ENCODE peak calls at places on chromosomes 4 and X, in ten cellular contexts. U, I, A, Q, Z, J, L, X, W and D are unnamed samples.
A peak's percentile ranks its signal among the peaks of the same experiment; 100 is the strongest.

GRCh38 chrX:19912-20571 is 261.1 kb upstream of the PLCXD1 start:
- DNase-seq in U (peak; percentile 26), Z (no peak), W (no peak), J (peak; percentile 54), X (no peak), A (peak; percentile 65), L (no peak), Q (no peak), I (peak; percentile 7), D (no peak)

GRCh38 chr4:165737309-165737972 is 135.6 kb upstream of the TLL1 start:
- DNase-seq in U (no peak), Z (no peak), J (no peak), L (no peak), Q (no peak), X (no peak), I (no peak), A (no peak), W (no peak), D (no peak)

GRCh38 chr4:184190711-184191110 is 27.0 kb downstream of the ENPP6 start:
- DNase-seq in W (no peak), J (no peak), A (no peak), Q (no peak), I (no peak), X (no peak), L (no peak), Z (no peak), U (no peak), D (no peak)

GRCh38 chr4:184329235-184330007 is 111.7 kb upstream of the ENPP6 start:
- DNase-seq in Q (no peak), W (no peak), Z (no peak), J (no peak), X (peak; percentile 66), A (no peak), I (peak; percentile 60), L (peak; percentile 66), U (no peak), D (peak; percentile 81)

GRCh38 chr4:123390846-123391456 is 5.6 kb upstream of the SPRY1 start:
- DNase-seq in J (no peak), I (no peak), A (peak; percentile 20), Q (peak; percentile 4), W (no peak), L (no peak), U (peak; percentile 36), Z (no peak), X (no peak), D (no peak)

GRCh38 chr4:150173420-150173819 is 95.2 kb downstream of the DCLK2 start:
- DNase-seq in J (no peak), I (no peak), W (no peak), U (no peak), Q (no peak), Z (no peak), L (no peak), A (no peak), X (no peak), D (no peak)

GRCh38 chr4:37008199-37008598 is 236.3 kb upstream of the NWD2 start:
- DNase-seq in J (no peak), A (no peak), I (peak; percentile 69), Q (no peak), L (no peak), Z (peak; percentile 76), U (no peak), W (no peak), X (peak; percentile 54), D (peak; percentile 71)

GRCh38 chr4:128524311-128524710 is 236.7 kb upstream of the PGRMC2 start:
- DNase-seq in J (no peak), Z (no peak), L (no peak), X (peak; percentile 47), W (peak; percentile 80), U (no peak), A (no peak), I (peak; percentile 62), Q (peak; percentile 53), D (peak; percentile 64)

GRCh38 chr4:151197258-151197657 is 79.7 kb upstream of the PRSS48 start:
- DNase-seq in Z (no peak), I (no peak), X (no peak), U (no peak), W (no peak), L (no peak), J (peak; percentile 80), A (no peak), Q (no peak), D (no peak)

GRCh38 chrX:6383911-6384310 is 151.0 kb downstream of the VCX3A start:
- DNase-seq in A (no peak), Q (no peak), L (no peak), X (no peak), J (no peak), Z (no peak), I (no peak), U (no peak), W (no peak), D (no peak)

GRCh38 chr4:184039963-184040383 is 134.9 kb downstream of the STOX2 start:
- DNase-seq in W (no peak), A (no peak), U (no peak), Q (no peak), I (no peak), Z (no peak), L (no peak), J (no peak), X (no peak), D (no peak)

GRCh38 chr4:11592276-11592675 is 163.6 kb upstream of the HS3ST1 start:
- DNase-seq in I (no peak), W (no peak), Q (no peak), A (no peak), X (no peak), Z (no peak), U (no peak), L (no peak), J (no peak), D (no peak)
- H3K9me3 ChIP-seq in I (no peaks in the 10 kb centered on the region), W (no peaks in the 10 kb centered on the region), Q (no peaks in the 10 kb centered on the region), A (no peaks in the 10 kb centered on the region), X (no peaks in the 10 kb centered on the region), Z (no peaks in the 10 kb centered on the region), U (peaks cover under 1% of the 10 kb centered on the region), L (no peaks in the 10 kb centered on the region), J (no peaks in the 10 kb centered on the region), D (no peaks in the 10 kb centered on the region)

GRCh38 chr4:182493377-182493776 is 250.2 kb downstream of the TENM3 start:
- DNase-seq in Z (no peak), X (no peak), J (no peak), I (no peak), L (no peak), Q (no peak), W (no peak), U (no peak), A (no peak), D (no peak)

GRCh38 chr4:182495111-182495510 is 251.9 kb downstream of the TENM3 start:
- DNase-seq in J (no peak), U (no peak), Z (no peak), X (no peak), I (no peak), A (no peak), L (no peak), Q (no peak), W (no peak), D (no peak)

GRCh38 chr4:182494103-182494502 is 250.9 kb downstream of the TENM3 start:
- DNase-seq in L (no peak), I (no peak), J (no peak), Q (no peak), A (no peak), U (no peak), Z (no peak), W (no peak), X (no peak), D (no peak)

GRCh38 chr4:182489607-182490006 is 246.4 kb downstream of the TENM3 start:
- DNase-seq in I (no peak), A (no peak), Z (no peak), J (no peak), U (no peak), W (no peak), X (no peak), Q (no peak), L (no peak), D (no peak)

DNA sequence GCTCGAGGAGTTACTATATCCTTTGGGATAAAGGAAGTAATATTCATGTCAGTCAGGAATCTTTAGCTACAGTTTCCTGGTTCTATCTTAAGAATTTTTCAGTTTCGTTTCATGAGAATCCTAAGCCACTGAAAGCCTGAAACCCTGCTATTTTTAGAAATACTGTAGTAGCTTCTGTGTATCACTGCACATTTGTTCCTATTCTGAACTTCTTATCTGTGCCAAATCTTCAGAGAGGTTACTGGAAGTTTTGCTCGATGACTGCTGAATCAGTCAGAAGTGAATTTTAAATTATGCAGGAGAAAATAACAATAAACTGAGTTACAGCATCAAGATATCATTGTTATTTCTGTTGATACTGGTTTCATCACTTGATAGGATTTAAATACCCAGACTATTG is 249.3 kb downstream of the TENM3 start:
- DNase-seq in J (no peak), W (no peak), X (no peak), A (no peak), Q (no peak), Z (no peak), U (no peak), I (no peak), L (no peak), D (no peak)
- TF ChIP-seq POLR2AphosphoS5 in J (no peak), W (no peak), X (no peak), A (no peak), Q (no peak), Z (no peak), U (peak; percentile 15), I (no peak), L (no peak), D (no peak)

GRCh38 chrX:39852496-39852895 is 245.3 kb downstream of the BCOR start:
- DNase-seq in X (no peak), Q (no peak), I (no peak), J (no peak), A (no peak), L (no peak), Z (no peak), W (no peak), U (no peak), D (no peak)

GRCh38 chrX:39850630-39851152 is 247.1 kb downstream of the BCOR start:
- DNase-seq in I (no peak), A (peak; percentile 77), X (no peak), W (no peak), U (peak; percentile 73), L (no peak), J (no peak), Z (no peak), Q (no peak), D (no peak)

GRCh38 chrX:39848243-39848642 is 249.5 kb downstream of the BCOR start:
- DNase-seq in I (no peak), U (no peak), Z (no peak), Q (no peak), J (no peak), W (no peak), L (no peak), X (no peak), A (peak; percentile 47), D (no peak)

GRCh38 chrX:39848900-39849299 is 248.9 kb downstream of the BCOR start:
- DNase-seq in J (no peak), I (no peak), Q (no peak), U (no peak), X (no peak), Z (no peak), L (no peak), A (no peak), W (no peak), D (no peak)

GRCh38 chrX:39850209-39850608 is 247.5 kb downstream of the BCOR start:
- DNase-seq in J (no peak), U (no peak), Q (no peak), L (no peak), I (no peak), X (no peak), W (no peak), Z (no peak), A (no peak), D (no peak)
- H3K4me1 ChIP-seq in J (no peaks in the 10 kb centered on the region), U (peaks cover 9% of the 10 kb centered on the region), Q (peaks cover 3% of the 10 kb centered on the region), L (no peaks in the 10 kb centered on the region), I (no peaks in the 10 kb centered on the region), X (no peaks in the 10 kb centered on the region), W (peaks cover 3% of the 10 kb centered on the region), Z (no peaks in the 10 kb centered on the region), A (peaks cover 61% of the 10 kb centered on the region), D (no peaks in the 10 kb centered on the region)

GRCh38 chr4:116015062-116015461 is 901.6 kb upstream of the NDST4 start:
- DNase-seq in L (no peak), W (no peak), U (no peak), X (no peak), A (no peak), Z (no peak), Q (no peak), I (no peak), J (no peak), D (no peak)
- H3K9me3 ChIP-seq in L (peaks cover 54% of the 10 kb centered on the region), W (peaks cover 46% of the 10 kb centered on the region), U (no peaks in the 10 kb centered on the region), X (no peaks in the 10 kb centered on the region), A (no peaks in the 10 kb centered on the region), Z (peaks cover 6% of the 10 kb centered on the region), Q (peaks cover 10% of the 10 kb centered on the region), I (peaks cover 26% of the 10 kb centered on the region), J (peaks cover 4% of the 10 kb centered on the region), D (peaks cover 63% of the 10 kb centered on the region)